ENCODE peak calls at places on chromosomes 7 and 10, in eight cellular contexts. One of them, this sample, is unnamed.

GRCh38 chr7:30815016-30815854 is 44.0 kb downstream of the MINDY4 start:
- DNase-seq in suprapubic skin: peak; percentile 74
- DNase-seq in SK-N-SH: no peak
- DNase-seq in CD4-positive, CD25-positive, alpha-beta regulatory T cell: no peak
- DNase-seq in GM23248: peak; percentile 58
- DNase-seq in IMR-90: no peak
- DNase-seq in upper lobe of right lung: no peak
- DNase-seq in lower lobe of right lung: peak; percentile 58
- DNase-seq in this sample: no peak

GRCh38 chr7:17558558-17559332 is 260.3 kb downstream of the AHR start:
- DNase-seq in suprapubic skin: no peak
- DNase-seq in SK-N-SH: no peak
- DNase-seq in CD4-positive, CD25-positive, alpha-beta regulatory T cell: no peak
- DNase-seq in GM23248: peak; percentile 72
- DNase-seq in IMR-90: peak; percentile 30
- DNase-seq in upper lobe of right lung: no peak
- DNase-seq in lower lobe of right lung: no peak
- DNase-seq in this sample: peak; percentile 11

GRCh38 chr10:124238367-124238766 is 145.0 kb upstream of the CHST15 start:
- DNase-seq in suprapubic skin: peak; percentile 26
- DNase-seq in SK-N-SH: no peak
- DNase-seq in CD4-positive, CD25-positive, alpha-beta regulatory T cell: no peak
- DNase-seq in GM23248: no peak
- DNase-seq in IMR-90: no peak
- DNase-seq in upper lobe of right lung: no peak
- DNase-seq in lower lobe of right lung: no peak
- DNase-seq in this sample: peak; percentile 4

GRCh38 chr7:39621261-39621660 is 2.1 kb upstream of the RALA start:
- DNase-seq in suprapubic skin: no peak
- DNase-seq in SK-N-SH: no peak
- DNase-seq in CD4-positive, CD25-positive, alpha-beta regulatory T cell: no peak
- DNase-seq in GM23248: peak; percentile 95
- DNase-seq in IMR-90: peak; percentile 97
- DNase-seq in upper lobe of right lung: no peak
- DNase-seq in lower lobe of right lung: no peak
- DNase-seq in this sample: no peak

GRCh38 chr10:28587970-28588290 is 55.0 kb downstream of the WAC start:
- DNase-seq in suprapubic skin: no peak
- DNase-seq in SK-N-SH: no peak
- DNase-seq in CD4-positive, CD25-positive, alpha-beta regulatory T cell: no peak
- DNase-seq in GM23248: peak; percentile 50
- DNase-seq in IMR-90: peak; percentile 75
- DNase-seq in upper lobe of right lung: no peak
- DNase-seq in lower lobe of right lung: no peak
- DNase-seq in this sample: no peak

GRCh38 chr10:118971187-118971586 is 58.3 kb upstream of the NANOS1 start:
- DNase-seq in suprapubic skin: no peak
- DNase-seq in SK-N-SH: no peak
- DNase-seq in CD4-positive, CD25-positive, alpha-beta regulatory T cell: no peak
- DNase-seq in GM23248: no peak
- DNase-seq in IMR-90: no peak
- DNase-seq in upper lobe of right lung: no peak
- DNase-seq in lower lobe of right lung: no peak
- DNase-seq in this sample: no peak

GRCh38 chr10:10897400-10897799 is 120.3 kb upstream of the CELF2 start:
- DNase-seq in suprapubic skin: no peak
- DNase-seq in SK-N-SH: no peak
- DNase-seq in CD4-positive, CD25-positive, alpha-beta regulatory T cell: no peak
- DNase-seq in GM23248: peak; percentile 81
- DNase-seq in IMR-90: no peak
- DNase-seq in upper lobe of right lung: no peak
- DNase-seq in lower lobe of right lung: no peak
- DNase-seq in this sample: no peak

GRCh38 chr10:27687326-27687725 is 58.3 kb downstream of the MKX start:
- DNase-seq in suprapubic skin: no peak
- DNase-seq in SK-N-SH: no peak
- DNase-seq in CD4-positive, CD25-positive, alpha-beta regulatory T cell: no peak
- DNase-seq in GM23248: no peak
- DNase-seq in IMR-90: peak; percentile 49
- DNase-seq in upper lobe of right lung: no peak
- DNase-seq in lower lobe of right lung: no peak
- DNase-seq in this sample: no peak

GRCh38 chr10:104642311-104643022 is 1.4 kb downstream of the SORCS3 start:
- DNase-seq in suprapubic skin: no peak
- DNase-seq in SK-N-SH: peak; percentile 88
- DNase-seq in CD4-positive, CD25-positive, alpha-beta regulatory T cell: peak; percentile 2
- DNase-seq in GM23248: peak; percentile 67
- DNase-seq in IMR-90: no peak
- DNase-seq in upper lobe of right lung: no peak
- DNase-seq in lower lobe of right lung: peak; percentile 48
- DNase-seq in this sample: no peak

GRCh38 chr10:127945335-127945734 is 38.4 kb downstream of the PTPRE start:
- DNase-seq in suprapubic skin: no peak
- DNase-seq in SK-N-SH: no peak
- DNase-seq in CD4-positive, CD25-positive, alpha-beta regulatory T cell: no peak
- DNase-seq in GM23248: peak; percentile 78
- DNase-seq in IMR-90: peak; percentile 17
- DNase-seq in upper lobe of right lung: no peak
- DNase-seq in lower lobe of right lung: no peak
- DNase-seq in this sample: peak; percentile 23

GRCh38 chr10:121696854-121697253 is 98.6 kb upstream of the FGFR2 start:
- DNase-seq in suprapubic skin: no peak
- DNase-seq in SK-N-SH: peak; percentile 45
- DNase-seq in CD4-positive, CD25-positive, alpha-beta regulatory T cell: peak; percentile 7
- DNase-seq in GM23248: peak; percentile 7
- DNase-seq in IMR-90: no peak
- DNase-seq in upper lobe of right lung: no peak
- DNase-seq in lower lobe of right lung: no peak
- DNase-seq in this sample: peak; percentile 49

GRCh38 chr10:112724404-112724991 is 225.5 kb upstream of the TCF7L2 start:
- DNase-seq in suprapubic skin: no peak
- DNase-seq in SK-N-SH: no peak
- DNase-seq in CD4-positive, CD25-positive, alpha-beta regulatory T cell: no peak
- DNase-seq in GM23248: no peak
- DNase-seq in IMR-90: no peak
- DNase-seq in upper lobe of right lung: no peak
- DNase-seq in lower lobe of right lung: no peak
- DNase-seq in this sample: no peak

GRCh38 chr10:3761111-3761686 is 23.8 kb downstream of the KLF6 start:
- DNase-seq in suprapubic skin: no peak
- DNase-seq in SK-N-SH: no peak
- DNase-seq in CD4-positive, CD25-positive, alpha-beta regulatory T cell: peak; percentile 80
- DNase-seq in GM23248: no peak
- DNase-seq in IMR-90: peak; percentile 29
- DNase-seq in upper lobe of right lung: no peak
- DNase-seq in lower lobe of right lung: no peak
- DNase-seq in this sample: no peak
- H3K4me1 ChIP-seq in suprapubic skin: peaks cover 58% of the 10 kb centered on the region
- H3K4me1 ChIP-seq in SK-N-SH: peaks cover 39% of the 10 kb centered on the region
- H3K4me1 ChIP-seq in CD4-positive, CD25-positive, alpha-beta regulatory T cell: peaks cover 85% of the 10 kb centered on the region
- H3K4me1 ChIP-seq in GM23248: peaks cover 22% of the 10 kb centered on the region
- H3K4me1 ChIP-seq in IMR-90: peaks cover 12% of the 10 kb centered on the region
- H3K4me1 ChIP-seq in upper lobe of right lung: peaks cover 8% of the 10 kb centered on the region
- H3K4me1 ChIP-seq in lower lobe of right lung: peaks cover 22% of the 10 kb centered on the region
- H3K4me1 ChIP-seq in this sample: peaks cover 28% of the 10 kb centered on the region

GRCh38 chr7:155809332-155809946 is 2.8 kb downstream of the SHH start:
- DNase-seq in suprapubic skin: no peak
- DNase-seq in SK-N-SH: no peak
- DNase-seq in CD4-positive, CD25-positive, alpha-beta regulatory T cell: no peak
- DNase-seq in GM23248: no peak
- DNase-seq in IMR-90: no peak
- DNase-seq in upper lobe of right lung: peak; percentile 79
- DNase-seq in lower lobe of right lung: peak; percentile 49
- DNase-seq in this sample: no peak
- H3K4me1 ChIP-seq in suprapubic skin: peaks cover 51% of the 10 kb centered on the region
- H3K4me1 ChIP-seq in SK-N-SH: peaks cover 13% of the 10 kb centered on the region
- H3K4me1 ChIP-seq in CD4-positive, CD25-positive, alpha-beta regulatory T cell: peaks cover 19% of the 10 kb centered on the region
- H3K4me1 ChIP-seq in GM23248: peaks cover 7% of the 10 kb centered on the region
- H3K4me1 ChIP-seq in IMR-90: no peaks in the 10 kb centered on the region
- H3K4me1 ChIP-seq in upper lobe of right lung: peaks cover 43% of the 10 kb centered on the region
- H3K4me1 ChIP-seq in lower lobe of right lung: peaks cover 68% of the 10 kb centered on the region
- H3K4me1 ChIP-seq in this sample: peaks cover 7% of the 10 kb centered on the region

GRCh38 chr7:103528152-103528551 is 82.1 kb upstream of the SLC26A5 start:
- DNase-seq in suprapubic skin: no peak
- DNase-seq in SK-N-SH: no peak
- DNase-seq in CD4-positive, CD25-positive, alpha-beta regulatory T cell: no peak
- DNase-seq in GM23248: no peak
- DNase-seq in IMR-90: peak; percentile 51
- DNase-seq in upper lobe of right lung: no peak
- DNase-seq in lower lobe of right lung: no peak
- DNase-seq in this sample: no peak

GRCh38 chr7:103521917-103522316 is 75.9 kb upstream of the SLC26A5 start:
- DNase-seq in suprapubic skin: no peak
- DNase-seq in SK-N-SH: no peak
- DNase-seq in CD4-positive, CD25-positive, alpha-beta regulatory T cell: no peak
- DNase-seq in GM23248: no peak
- DNase-seq in IMR-90: no peak
- DNase-seq in upper lobe of right lung: no peak
- DNase-seq in lower lobe of right lung: no peak
- DNase-seq in this sample: no peak

DNA sequence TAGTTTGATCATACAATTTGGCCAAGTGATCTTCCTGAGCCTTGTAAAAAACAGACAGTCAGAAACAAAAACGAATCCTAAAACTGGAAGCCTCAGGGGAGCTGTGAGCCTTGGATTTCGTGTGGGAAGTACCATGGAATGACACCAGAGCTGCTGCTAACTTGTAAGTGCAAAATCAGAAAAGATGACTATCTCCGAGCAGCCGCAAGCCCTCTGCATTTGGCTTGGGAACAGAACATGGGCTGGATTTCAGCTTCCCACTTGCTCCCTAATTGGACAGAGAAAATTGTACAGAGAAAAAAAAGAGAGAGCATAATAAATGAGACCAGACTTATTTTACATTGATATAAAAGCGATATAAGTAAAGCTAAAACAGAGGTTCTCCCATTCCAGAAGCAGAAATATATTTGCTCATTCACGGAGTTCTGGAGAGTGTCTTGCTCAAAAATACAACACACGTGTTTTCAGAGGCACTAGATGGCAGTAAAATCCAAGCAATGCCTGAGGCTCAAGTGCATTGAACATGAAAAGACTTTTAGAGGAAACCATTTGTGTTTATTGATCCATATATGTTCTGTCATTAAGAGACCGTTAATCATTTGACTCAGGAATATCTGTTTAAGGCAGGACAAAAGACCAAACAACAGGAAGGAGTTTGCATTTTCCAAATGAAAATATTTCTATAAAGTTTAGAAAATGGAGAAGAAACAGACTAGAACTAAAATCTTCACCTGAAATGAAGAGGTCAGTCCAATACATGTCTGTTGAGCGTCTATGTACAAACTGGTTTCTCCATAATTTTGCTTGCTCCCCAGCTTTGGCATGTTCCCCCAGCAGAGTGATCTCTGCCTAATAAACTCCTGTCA is 78.3 kb upstream of the SLC26A5 start:
- DNase-seq in suprapubic skin: no peak
- DNase-seq in SK-N-SH: peak; percentile 72
- DNase-seq in CD4-positive, CD25-positive, alpha-beta regulatory T cell: peak; percentile 18
- DNase-seq in GM23248: peak; percentile 50
- DNase-seq in IMR-90: peak; percentile 68
- DNase-seq in upper lobe of right lung: no peak
- DNase-seq in lower lobe of right lung: no peak
- DNase-seq in this sample: no peak
- H3K4me1 ChIP-seq in suprapubic skin: no peaks in the 10 kb centered on the region
- H3K4me1 ChIP-seq in SK-N-SH: peaks cover 5% of the 10 kb centered on the region
- H3K4me1 ChIP-seq in CD4-positive, CD25-positive, alpha-beta regulatory T cell: no peaks in the 10 kb centered on the region
- H3K4me1 ChIP-seq in GM23248: no peaks in the 10 kb centered on the region
- H3K4me1 ChIP-seq in IMR-90: peaks cover 2% of the 10 kb centered on the region
- H3K4me1 ChIP-seq in upper lobe of right lung: no peaks in the 10 kb centered on the region
- H3K4me1 ChIP-seq in lower lobe of right lung: no peaks in the 10 kb centered on the region
- H3K4me1 ChIP-seq in this sample: no peaks in the 10 kb centered on the region

DNA sequence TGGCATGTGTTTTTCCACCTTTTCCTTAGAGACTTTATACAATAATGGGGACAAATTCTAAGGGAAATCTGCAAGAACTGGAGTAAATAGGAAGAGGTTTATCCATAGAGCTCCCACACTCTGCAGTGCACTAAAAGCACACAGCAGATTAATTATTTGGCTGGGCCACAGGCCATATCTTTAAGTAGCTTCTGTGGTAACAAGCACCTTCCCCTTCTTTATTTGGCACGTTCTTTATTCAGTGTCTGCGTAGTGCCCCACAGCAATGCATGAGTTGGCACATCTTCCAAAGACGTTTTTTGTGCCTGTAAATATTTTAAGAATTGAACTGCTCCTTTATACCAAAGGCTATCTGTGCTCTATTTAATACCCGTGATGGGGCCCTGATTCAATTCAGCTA is 104.9 kb upstream of the MBL2 start:
- DNase-seq in suprapubic skin: no peak
- DNase-seq in SK-N-SH: no peak
- DNase-seq in CD4-positive, CD25-positive, alpha-beta regulatory T cell: no peak
- DNase-seq in GM23248: no peak
- DNase-seq in IMR-90: no peak
- DNase-seq in upper lobe of right lung: no peak
- DNase-seq in lower lobe of right lung: no peak
- DNase-seq in this sample: no peak
- H3K4me1 ChIP-seq in suprapubic skin: no peaks in the 10 kb centered on the region
- H3K4me1 ChIP-seq in SK-N-SH: peaks cover 8% of the 10 kb centered on the region
- H3K4me1 ChIP-seq in CD4-positive, CD25-positive, alpha-beta regulatory T cell: no peaks in the 10 kb centered on the region
- H3K4me1 ChIP-seq in GM23248: no peaks in the 10 kb centered on the region
- H3K4me1 ChIP-seq in IMR-90: no peaks in the 10 kb centered on the region
- H3K4me1 ChIP-seq in upper lobe of right lung: no peaks in the 10 kb centered on the region
- H3K4me1 ChIP-seq in lower lobe of right lung: no peaks in the 10 kb centered on the region
- H3K4me1 ChIP-seq in this sample: no peaks in the 10 kb centered on the region

GRCh38 chr10:102673961-102674511 is 29.8 kb downstream of the TRIM8 start:
- DNase-seq in suprapubic skin: no peak
- DNase-seq in SK-N-SH: peak; percentile 76
- DNase-seq in CD4-positive, CD25-positive, alpha-beta regulatory T cell: peak; percentile 89
- DNase-seq in GM23248: peak; percentile 74
- DNase-seq in IMR-90: peak; percentile 75
- DNase-seq in upper lobe of right lung: peak; percentile 78
- DNase-seq in lower lobe of right lung: peak; percentile 73
- DNase-seq in this sample: peak; percentile 47
- H3K4me1 ChIP-seq in suprapubic skin: peaks cover 59% of the 10 kb centered on the region
- H3K4me1 ChIP-seq in SK-N-SH: peaks cover 78% of the 10 kb centered on the region
- H3K4me1 ChIP-seq in CD4-positive, CD25-positive, alpha-beta regulatory T cell: peaks cover 44% of the 10 kb centered on the region
- H3K4me1 ChIP-seq in GM23248: peaks cover 41% of the 10 kb centered on the region
- H3K4me1 ChIP-seq in IMR-90: peaks cover 55% of the 10 kb centered on the region
- H3K4me1 ChIP-seq in upper lobe of right lung: peaks cover 77% of the 10 kb centered on the region
- H3K4me1 ChIP-seq in lower lobe of right lung: peaks cover 85% of the 10 kb centered on the region
- H3K4me1 ChIP-seq in this sample: peaks cover 24% of the 10 kb centered on the region